ENCODE peak calls at places on chromosomes 2 and 18, in six cellular contexts. M is lower lobe of right lung, F is endodermal cell, S is substantia nigra, C is coronary artery, O is mesendoderm. N is an unnamed sample.

GRCh38 chr2:180655393-180655792 is 325.0 kb upstream of the UBE2E3 start:
- DNase-seq in F (no peak), M (no peak), O (peak), S (no peak), C (no peak), N (no peak)

GRCh38 chr2:190533175-190533967 is 1.2 kb downstream of the NEMP2 start:
- DNase-seq in M (peak), F (no peak), S (no peak), C (no peak), O (no peak), N (no peak)

GRCh38 chr2:26196683-26197418 is 24.0 kb downstream of the GAREM2 start:
- DNase-seq in M (no peak), F (no peak), O (no peak), S (no peak), C (no peak), N (no peak)

GRCh38 chr18:62717059-62717849 is 1.9 kb downstream of the PHLPP1 start:
- DNase-seq in F (peak), S (no peak), O (peak), C (peak), M (no peak), N (peak)

GRCh38 chr2:201882353-201883095 is 76.2 kb downstream of the CDK15 start:
- DNase-seq in M (no peak), S (no peak), O (peak), F (no peak), C (no peak), N (no peak)

GRCh38 chr2:222174450-222174849 is 124.3 kb downstream of the PAX3 start:
- DNase-seq in S (no peak), C (no peak), F (peak), M (no peak), O (peak), N (no peak)

GRCh38 chr18:8990276-8991031 is 112.0 kb upstream of the NDUFV2 start:
- DNase-seq in O (no peak), C (no peak), F (no peak), S (peak), M (no peak), N (no peak)

GRCh38 chr2:109562421-109562820 is 51.3 kb downstream of the SEPTIN10 start:
- DNase-seq in S (no peak), F (no peak), M (no peak), C (no peak), O (no peak), N (no peak)

GRCh38 chr18:10564975-10565773 is 39.3 kb downstream of the NAPG start:
- DNase-seq in C (no peak), F (no peak), M (no peak), O (no peak), S (no peak), N (no peak)

GRCh38 chr18:14086459-14087231 is 45.6 kb downstream of the ZNF519 start:
- DNase-seq in C (no peak), O (peak), M (no peak), F (peak), S (peak), N (no peak)

GRCh38 chr2:237254911-237255578 is 158.9 kb downstream of the COL6A3 start:
- DNase-seq in C (no peak), M (no peak), F (no peak), O (no peak), S (no peak), N (no peak)

GRCh38 chr2:23324281-23324680 is 60.7 kb upstream of the KLHL29 start:
- DNase-seq in M (no peak), C (no peak), O (peak), S (no peak), F (peak), N (no peak)

GRCh38 chr2:29012211-29012681 is 31.1 kb downstream of the TOGARAM2 start:
- DNase-seq in C (no peak), S (no peak), O (no peak), M (peak), F (no peak), N (no peak)

GRCh38 chr2:75666821-75667344 is 20.3 kb downstream of the MRPL19 start:
- DNase-seq in S (no peak), C (no peak), F (no peak), O (no peak), M (no peak), N (no peak)

GRCh38 chr2:39127973-39128372 is 7.1 kb upstream of the SOS1 start:
- DNase-seq in S (no peak), M (no peak), F (no peak), O (no peak), C (no peak), N (no peak)

GRCh38 chr2:75200140-75200985 is 1.0 kb upstream of the TACR1 start:
- DNase-seq in F (peak), S (peak), M (peak), O (peak), C (no peak), N (peak)

GRCh38 chr2:111537078-111537620 is 346.8 kb downstream of the ANAPC1 start:
- DNase-seq in C (no peak), S (no peak), O (no peak), M (no peak), F (no peak), N (no peak)

DNA sequence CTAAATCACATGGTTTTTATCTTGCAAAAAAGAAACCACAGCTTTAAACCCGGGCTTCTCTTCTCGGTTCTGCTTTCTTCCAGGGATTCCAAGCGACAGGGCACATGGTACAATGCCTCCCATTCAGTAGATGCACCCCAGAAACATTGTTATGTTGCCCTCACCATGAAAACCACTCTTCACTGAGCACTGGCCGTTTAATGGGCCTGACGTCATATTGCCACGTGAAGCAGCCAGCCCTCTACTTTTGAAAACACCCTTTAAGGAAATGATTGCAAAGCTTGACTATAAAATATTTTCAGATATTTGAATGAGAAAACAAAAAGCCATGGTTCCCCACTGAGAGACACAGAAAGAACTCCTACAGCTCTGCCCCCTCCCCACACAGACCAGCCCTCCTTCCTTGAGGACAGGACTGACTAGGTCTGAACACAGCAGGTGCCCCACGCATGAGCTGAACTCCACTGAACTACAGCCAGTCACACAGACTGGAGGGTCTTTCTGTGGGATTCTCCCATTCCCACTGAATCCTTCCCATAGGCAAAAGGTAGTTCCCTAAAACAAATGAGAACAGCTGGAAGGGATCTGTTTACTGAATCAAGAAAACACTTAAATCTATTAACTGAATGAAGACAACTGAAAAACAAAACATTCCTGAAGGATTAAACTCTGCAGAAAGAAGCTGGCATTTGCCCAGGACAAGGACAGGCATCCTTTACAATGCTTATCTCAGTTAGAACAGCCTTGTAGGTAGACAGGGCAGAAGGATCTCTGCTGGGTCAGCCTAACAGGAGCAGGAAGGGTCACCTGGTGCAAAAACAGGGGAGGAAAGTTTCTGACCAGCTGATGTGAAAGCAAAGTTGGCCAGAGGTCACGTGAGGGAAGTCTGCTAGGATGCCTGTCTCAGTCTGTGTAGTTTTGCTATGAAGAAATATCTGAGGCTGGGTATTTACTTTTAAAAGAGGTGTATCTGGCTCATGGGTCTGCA is 348.9 kb downstream of the ANAPC1 start:
- DNase-seq in S (no peak), O (no peak), F (no peak), C (no peak), M (no peak), N (no peak)
- H3K27ac ChIP-seq in S (no peak), O (no peak), F (no peak), C (no peak), M (no peak), N (peak)

GRCh38 chr2:43217228-43218220 is 8.9 kb downstream of the ZFP36L2 start:
- DNase-seq in M (no peak), S (no peak), O (peak), F (peak), C (no peak), N (no peak)

GRCh38 chr2:43215673-43216255 is 10.6 kb downstream of the ZFP36L2 start:
- DNase-seq in S (no peak), O (no peak), F (no peak), C (no peak), M (peak), N (no peak)

GRCh38 chr2:43218221-43218549 is 8.2 kb downstream of the ZFP36L2 start:
- DNase-seq in F (no peak), C (no peak), S (no peak), M (no peak), O (no peak), N (no peak)

GRCh38 chr2:43218550-43219382 is 7.6 kb downstream of the ZFP36L2 start:
- DNase-seq in M (peak), O (peak), S (no peak), C (no peak), F (peak), N (no peak)

DNA sequence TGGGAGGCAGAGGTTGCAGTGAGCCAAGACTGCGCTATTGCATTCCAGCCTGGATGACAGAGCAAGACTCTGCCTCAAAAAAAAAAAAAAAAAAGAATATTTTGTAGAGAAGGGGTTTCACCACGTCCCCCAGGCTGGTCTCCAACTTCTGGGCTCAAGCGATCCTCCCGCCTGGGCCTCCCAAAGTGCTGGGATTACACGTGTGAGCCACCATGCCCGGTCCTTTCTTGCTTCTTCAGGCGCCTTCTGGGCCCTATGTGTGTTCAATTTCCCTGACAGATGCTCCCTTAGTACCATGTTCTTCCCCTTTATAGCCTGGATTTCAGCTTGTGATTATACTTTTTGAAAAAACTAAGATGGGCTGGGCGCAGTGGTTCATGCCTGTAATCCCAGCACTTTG is 9.8 kb downstream of the ZFP36L2 start:
- DNase-seq in O (no peak), F (no peak), S (no peak), M (peak), C (no peak), N (no peak)
- H3K27ac ChIP-seq in O (no peak), F (no peak), S (no peak), M (no peak), C (peak), N (no peak)

DNA sequence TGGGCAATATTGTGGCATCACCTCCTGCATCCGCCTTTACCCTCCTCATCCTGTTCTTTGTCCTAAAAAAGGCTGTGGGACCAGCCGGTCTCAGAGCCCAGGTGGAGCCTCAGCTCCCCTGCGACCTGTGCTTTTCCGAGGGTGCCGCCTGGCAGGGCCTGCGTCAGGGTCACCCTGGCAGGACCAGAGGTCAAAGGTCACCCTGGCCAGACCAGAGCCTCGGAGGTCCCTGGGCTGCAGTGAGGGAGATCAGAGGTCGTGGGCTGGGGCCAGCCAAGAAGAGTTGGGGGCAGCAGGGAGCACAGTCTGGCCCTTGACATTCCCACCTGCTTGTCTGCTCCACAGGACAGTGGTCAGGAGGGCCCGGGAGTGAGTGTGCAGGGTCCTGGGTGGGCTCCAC is 31.5 kb downstream of the RBFA start:
- DNase-seq in S (no peak), O (no peak), M (no peak), C (no peak), F (no peak), N (no peak)
- H3K27ac ChIP-seq in S (no peak), O (no peak), M (no peak), C (no peak), F (no peak), N (no peak)

GRCh38 chr2:175373729-175374128 is 192.2 kb upstream of the ATP5MC3 start:
- DNase-seq in F (peak), S (no peak), O (no peak), M (no peak), C (no peak), N (no peak)
- H3K27ac ChIP-seq in F (no peak), S (no peak), O (no peak), M (no peak), C (no peak), N (no peak)

GRCh38 chr2:233553366-233553765 is 13.2 kb downstream of the USP40 start:
- DNase-seq in O (no peak), C (no peak), F (no peak), M (no peak), S (no peak), N (no peak)

GRCh38 chr2:233551491-233551890 is 15.1 kb downstream of the USP40 start:
- DNase-seq in C (no peak), F (no peak), S (no peak), O (no peak), M (no peak), N (no peak)

GRCh38 chr2:233556756-233557736 is 9.5 kb downstream of the USP40 start:
- DNase-seq in O (no peak), F (no peak), S (no peak), C (no peak), M (no peak), N (no peak)
- H3K27ac ChIP-seq in O (no peak), F (no peak), S (peak), C (no peak), M (peak), N (peak)

DNA sequence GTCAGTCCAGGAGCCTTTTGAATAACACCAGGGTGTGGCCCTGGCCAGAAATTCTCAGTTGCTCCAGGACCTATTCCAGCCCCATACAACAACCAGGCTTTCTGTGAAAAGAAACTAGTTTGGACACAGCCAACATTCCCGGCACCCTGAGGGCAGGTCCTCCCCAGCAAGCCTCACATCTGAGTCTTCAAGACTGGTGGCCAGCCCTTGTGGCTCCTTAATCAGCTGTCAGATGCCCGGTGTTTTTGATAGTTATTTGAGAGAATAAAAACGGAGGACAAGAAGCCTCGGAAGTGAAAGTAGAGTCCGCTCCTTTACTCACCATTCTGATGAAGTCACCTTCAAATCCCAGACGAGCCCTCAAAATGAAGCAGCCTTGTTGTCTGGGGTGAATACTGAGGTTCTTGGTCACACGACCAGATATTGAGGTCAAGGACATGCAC is 31.0 kb upstream of the GMCL1 start:
- DNase-seq in O (peak), M (no peak), C (no peak), S (no peak), F (no peak), N (no peak)
- H3K27ac ChIP-seq in O (peak), M (peak), C (peak), S (no peak), F (peak), N (peak)

DNA sequence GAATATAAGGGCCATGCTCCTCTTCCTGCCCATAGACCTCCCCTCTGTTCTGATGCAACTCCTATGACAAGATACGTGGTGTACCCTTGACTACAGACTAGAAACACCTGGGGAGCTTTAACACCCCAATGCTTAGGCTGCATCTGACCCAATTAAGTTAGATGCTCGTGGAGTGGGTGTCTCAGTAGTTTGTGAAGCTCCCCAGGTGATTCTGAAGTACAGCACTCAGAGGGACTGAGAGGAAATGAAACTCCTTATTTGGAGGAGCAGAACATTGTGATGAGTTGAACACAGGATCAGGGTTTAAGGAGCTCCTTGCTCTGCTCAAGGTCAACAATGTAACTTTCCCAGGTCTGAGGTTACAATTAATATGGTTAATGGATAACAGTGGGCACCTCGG is 80.3 kb upstream of the TTC39C start:
- DNase-seq in F (no peak), S (no peak), C (no peak), M (no peak), O (no peak), N (no peak)
- H3K27ac ChIP-seq in F (no peak), S (no peak), C (no peak), M (no peak), O (no peak), N (no peak)

N was measured in RWPE2.